ENCODE peak calls at places on chromosomes 16 and 17, in ten cellular contexts. J, I, P, L, M, K, U, E, T and W are unnamed samples.

GRCh38 chr17:50841949-50842354 is 6.6 kb downstream of the WFIKKN2 start:
- DNase-seq in J (peak), I (no peak), P (peak), L (peak), M (peak), K (peak), U (peak), E (peak), T (peak), W (peak)

GRCh38 chr17:63399316-63399715 is 46.8 kb downstream of the CYB561 start:
- DNase-seq in J (no peak), I (no peak), P (no peak), L (no peak), M (no peak), K (no peak), U (no peak), E (no peak), T (no peak), W (no peak)

GRCh38 chr17:62696726-62697490 is 69.4 kb downstream of the MRC2 start:
- DNase-seq in J (no peak), I (no peak), P (no peak), L (no peak), M (no peak), K (no peak), U (no peak), E (no peak), T (no peak), W (no peak)

GRCh38 chr17:6591599-6592158 is 35.3 kb upstream of the PITPNM3 start:
- DNase-seq in J (no peak), I (no peak), P (no peak), L (no peak), M (no peak), K (no peak), U (no peak), E (no peak), T (peak), W (no peak)

GRCh38 chr17:63041722-63042121 is 75.7 kb downstream of the TANC2 start:
- DNase-seq in J (no peak), I (no peak), P (no peak), L (no peak), M (no peak), K (no peak), U (no peak), E (no peak), T (no peak), W (no peak)

GRCh38 chr16:2236362-2237075 is at the start of gene DNASE1L2:
- DNase-seq in J (no peak), I (no peak), P (no peak), L (no peak), M (no peak), K (peak), U (no peak), E (no peak), T (no peak), W (peak)

GRCh38 chr16:19700319-19700781 is 17.7 kb downstream of the KNOP1 start:
- DNase-seq in J (no peak), I (no peak), P (no peak), L (no peak), M (no peak), K (no peak), U (no peak), E (no peak), T (peak), W (no peak)

GRCh38 chr16:3220839-3221238 is 14.1 kb downstream of the ZNF200 start:
- DNase-seq in J (no peak), I (no peak), P (no peak), L (no peak), M (no peak), K (no peak), U (no peak), E (no peak), T (no peak), W (no peak)

GRCh38 chr17:30093463-30094147 is 23.0 kb upstream of the NSRP1 start:
- DNase-seq in J (no peak), I (peak), P (peak), L (peak), M (peak), K (peak), U (peak), E (peak), T (peak), W (peak)

GRCh38 chr17:32586666-32587065 is 99.9 kb downstream of the CDK5R1 start:
- DNase-seq in J (no peak), I (no peak), P (no peak), L (no peak), M (no peak), K (no peak), U (no peak), E (no peak), T (peak), W (no peak)

GRCh38 chr16:49596119-49596518 is 222.5 kb downstream of the C16orf78 start:
- DNase-seq in J (no peak), I (no peak), P (no peak), L (no peak), M (no peak), K (peak), U (no peak), E (no peak), T (no peak), W (no peak)

GRCh38 chr16:4891886-4892216 is 44.6 kb downstream of the UBN1 start:
- DNase-seq in J (no peak), I (no peak), P (no peak), L (no peak), M (no peak), K (no peak), U (no peak), E (no peak), T (no peak), W (no peak)

GRCh38 chr17:76275382-76276068 is 10.4 kb downstream of the UBALD2 start:
- DNase-seq in J (no peak), I (no peak), P (no peak), L (no peak), M (no peak), K (no peak), U (no peak), E (no peak), T (no peak), W (no peak)

GRCh38 chr17:80214012-80214877 is 5.9 kb downstream of the SGSH start:
- DNase-seq in J (no peak), I (no peak), P (no peak), L (no peak), M (no peak), K (no peak), U (no peak), E (no peak), T (no peak), W (no peak)

GRCh38 chr17:14197582-14197981 is 39.1 kb downstream of the CDRT15 start:
- DNase-seq in J (peak), I (no peak), P (no peak), L (peak), M (no peak), K (peak), U (peak), E (no peak), T (no peak), W (no peak)

GRCh38 chr17:67629963-67630320 is 87.8 kb upstream of the NOL11 start:
- DNase-seq in J (no peak), I (no peak), P (peak), L (no peak), M (peak), K (no peak), U (no peak), E (peak), T (peak), W (peak)

GRCh38 chr17:31674717-31675349 is 184.2 kb downstream of the COPRS start:
- DNase-seq in J (no peak), I (no peak), P (no peak), L (no peak), M (no peak), K (no peak), U (no peak), E (no peak), T (peak), W (no peak)

GRCh38 chr16:72789465-72789864 is 258.5 kb downstream of the ZFHX3 start:
- DNase-seq in J (no peak), I (no peak), P (no peak), L (no peak), M (no peak), K (no peak), U (no peak), E (no peak), T (no peak), W (no peak)

GRCh38 chr16:25219070-25219737 is 2.5 kb downstream of the AQP8 start:
- DNase-seq in J (no peak), I (no peak), P (no peak), L (no peak), M (no peak), K (peak), U (no peak), E (no peak), T (no peak), W (no peak)

GRCh38 chr16:35747658-35748455 is 2288.4 kb downstream of the TP53TG3F start:
- DNase-seq in J (no peak), I (no peak), P (no peak), L (no peak), M (no peak), K (no peak), U (no peak), E (no peak), T (no peak), W (no peak)

GRCh38 chr16:50302472-50303005 is 36.2 kb downstream of the ADCY7 start:
- DNase-seq in J (no peak), I (no peak), P (no peak), L (no peak), M (no peak), K (no peak), U (no peak), E (no peak), T (no peak), W (no peak)

GRCh38 chr17:30393491-30393890 is 14.8 kb downstream of the CPD start:
- DNase-seq in J (no peak), I (no peak), P (no peak), L (no peak), M (no peak), K (no peak), U (no peak), E (no peak), T (no peak), W (no peak)

GRCh38 chr17:48441231-48441711 is 11.3 kb upstream of the SKAP1 start:
- DNase-seq in J (peak), I (no peak), P (peak), L (no peak), M (no peak), K (no peak), U (no peak), E (no peak), T (no peak), W (peak)